ENCODE peak calls at places on chromosomes 11 and 22, in six cellular contexts. C is testis, K is SW480, X is GM20000, F is fibroblast of the aortic adventitia, N is WTC11. B is an unnamed sample.

GRCh38 chr22:49810363-49811013 is 17.2 kb downstream of the BRD1 start:
- DNase-seq in F (peak), K (no peak), X (no peak), C (no peak), N (no peak), B (no peak)

GRCh38 chr11:47269829-47270305 is at the start of gene MADD:
- DNase-seq in F (peak), K (peak), C (peak), X (peak), N (peak), B (peak)

GRCh38 chr11:44120169-44120568 is 24.7 kb downstream of the EXT2 start:
- DNase-seq in K (no peak), X (no peak), F (no peak), N (no peak), C (no peak), B (peak)

GRCh38 chr11:89347071-89347470 is 144.1 kb downstream of the NOX4 start:
- DNase-seq in K (no peak), X (no peak), C (no peak), N (no peak), F (no peak), B (no peak)

GRCh38 chr11:17314232-17314547 is 37.4 kb upstream of the NCR3LG1 start:
- DNase-seq in F (peak), N (no peak), C (no peak), K (peak), X (no peak), B (peak)

GRCh38 chr22:49538006-49538405 is 289.7 kb downstream of the BRD1 start:
- DNase-seq in N (no peak), K (no peak), C (no peak), X (no peak), F (no peak), B (no peak)

GRCh38 chr11:8213390-8213789 is 44.6 kb upstream of the RIC3 start:
- DNase-seq in F (no peak), C (no peak), N (no peak), X (no peak), K (no peak), B (no peak)

GRCh38 chr22:43244803-43245527 is 58.0 kb upstream of the TTLL12 start:
- DNase-seq in C (no peak), K (no peak), N (no peak), X (no peak), F (no peak), B (no peak)

GRCh38 chr11:41954034-41954433 is 494.6 kb upstream of the LRRC4C start:
- DNase-seq in N (no peak), X (no peak), K (no peak), F (peak), C (no peak), B (no peak)

GRCh38 chr11:59841514-59841913 is 3.8 kb downstream of the CBLIF start:
- DNase-seq in N (no peak), F (no peak), K (no peak), C (no peak), X (no peak), B (no peak)

GRCh38 chr11:11580012-11580411 is 41.8 kb downstream of the GALNT18 start:
- DNase-seq in X (no peak), C (no peak), N (no peak), F (no peak), K (no peak), B (no peak)

GRCh38 chr22:44550666-44551491 is 52.8 kb upstream of the RTL6 start:
- DNase-seq in K (no peak), C (peak), X (peak), F (peak), N (no peak), B (no peak)